ENCODE peak calls at places on chromosome 13, in five cellular contexts. One of them, this sample, is unnamed.

GRCh38 chr13:23074054-23074805 is 106.5 kb upstream of the SGCG start:
- DNase-seq in effector memory CD4-positive, alpha-beta T cell: no peak
- DNase-seq in immature natural killer cell: no peak
- DNase-seq in BE2C: no peak
- DNase-seq in T-helper 9 cell: no peak
- DNase-seq in this sample: no peak

GRCh38 chr13:44436589-44437337 is 63.1 kb downstream of the SERP2 start:
- DNase-seq in effector memory CD4-positive, alpha-beta T cell: peak
- DNase-seq in immature natural killer cell: peak
- DNase-seq in BE2C: peak
- DNase-seq in T-helper 9 cell: peak
- DNase-seq in this sample: peak

GRCh38 chr13:32600891-32601290 is 14.6 kb downstream of the PDS5B start:
- DNase-seq in effector memory CD4-positive, alpha-beta T cell: no peak
- DNase-seq in immature natural killer cell: no peak
- DNase-seq in BE2C: no peak
- DNase-seq in T-helper 9 cell: no peak
- DNase-seq in this sample: no peak

GRCh38 chr13:66410314-66410713 is 819.8 kb downstream of the PCDH9 start:
- DNase-seq in effector memory CD4-positive, alpha-beta T cell: no peak
- DNase-seq in immature natural killer cell: no peak
- DNase-seq in BE2C: no peak
- DNase-seq in T-helper 9 cell: no peak
- DNase-seq in this sample: no peak

GRCh38 chr13:92967923-92968322 is 258.7 kb upstream of the GPC6 start:
- DNase-seq in effector memory CD4-positive, alpha-beta T cell: no peak
- DNase-seq in immature natural killer cell: no peak
- DNase-seq in BE2C: no peak
- DNase-seq in T-helper 9 cell: no peak
- DNase-seq in this sample: peak

GRCh38 chr13:108227651-108228272 is 9.6 kb downstream of the ABHD13 start:
- DNase-seq in effector memory CD4-positive, alpha-beta T cell: no peak
- DNase-seq in immature natural killer cell: peak
- DNase-seq in BE2C: peak
- DNase-seq in T-helper 9 cell: no peak
- DNase-seq in this sample: no peak

GRCh38 chr13:27354379-27354778 is 70.0 kb upstream of the GTF3A start:
- DNase-seq in effector memory CD4-positive, alpha-beta T cell: no peak
- DNase-seq in immature natural killer cell: no peak
- DNase-seq in BE2C: no peak
- DNase-seq in T-helper 9 cell: no peak
- DNase-seq in this sample: no peak

GRCh38 chr13:75705395-75705794 is 69.3 kb downstream of the LMO7 start:
- DNase-seq in effector memory CD4-positive, alpha-beta T cell: no peak
- DNase-seq in immature natural killer cell: no peak
- DNase-seq in BE2C: no peak
- DNase-seq in T-helper 9 cell: no peak
- DNase-seq in this sample: no peak

GRCh38 chr13:58869566-58869965 is 1238.0 kb downstream of the PCDH17 start:
- DNase-seq in effector memory CD4-positive, alpha-beta T cell: no peak
- DNase-seq in immature natural killer cell: no peak
- DNase-seq in BE2C: no peak
- DNase-seq in T-helper 9 cell: no peak
- DNase-seq in this sample: no peak

GRCh38 chr13:111325146-111325890 is 4.9 kb downstream of the TEX29 start:
- DNase-seq in effector memory CD4-positive, alpha-beta T cell: no peak
- DNase-seq in immature natural killer cell: no peak
- DNase-seq in BE2C: no peak
- DNase-seq in T-helper 9 cell: no peak
- DNase-seq in this sample: no peak

GRCh38 chr13:20457670-20458069 is 68.0 kb downstream of the CRYL1 start:
- DNase-seq in effector memory CD4-positive, alpha-beta T cell: no peak
- DNase-seq in immature natural killer cell: no peak
- DNase-seq in BE2C: no peak
- DNase-seq in T-helper 9 cell: no peak
- DNase-seq in this sample: no peak

GRCh38 chr13:100517135-100517534 is 71.5 kb downstream of the GGACT start:
- DNase-seq in effector memory CD4-positive, alpha-beta T cell: no peak
- DNase-seq in immature natural killer cell: no peak
- DNase-seq in BE2C: no peak
- DNase-seq in T-helper 9 cell: no peak
- DNase-seq in this sample: no peak

GRCh38 chr13:110780410-110780809 is 66.9 kb downstream of the ING1 start:
- DNase-seq in effector memory CD4-positive, alpha-beta T cell: no peak
- DNase-seq in immature natural killer cell: no peak
- DNase-seq in BE2C: no peak
- DNase-seq in T-helper 9 cell: no peak
- DNase-seq in this sample: no peak

GRCh38 chr13:40504641-40505040 is 161.8 kb downstream of the FOXO1 start:
- DNase-seq in effector memory CD4-positive, alpha-beta T cell: no peak
- DNase-seq in immature natural killer cell: no peak
- DNase-seq in BE2C: no peak
- DNase-seq in T-helper 9 cell: no peak
- DNase-seq in this sample: no peak

GRCh38 chr13:110330491-110331001 is 23.5 kb downstream of the COL4A2 start:
- DNase-seq in effector memory CD4-positive, alpha-beta T cell: no peak
- DNase-seq in immature natural killer cell: no peak
- DNase-seq in BE2C: no peak
- DNase-seq in T-helper 9 cell: no peak
- DNase-seq in this sample: no peak

GRCh38 chr13:34757441-34757840 is 184.6 kb upstream of the NBEA start:
- DNase-seq in effector memory CD4-positive, alpha-beta T cell: no peak
- DNase-seq in immature natural killer cell: no peak
- DNase-seq in BE2C: no peak
- DNase-seq in T-helper 9 cell: no peak
- DNase-seq in this sample: no peak

GRCh38 chr13:45925151-45925550 is 73.6 kb upstream of the SIAH3 start:
- DNase-seq in effector memory CD4-positive, alpha-beta T cell: no peak
- DNase-seq in immature natural killer cell: no peak
- DNase-seq in BE2C: no peak
- DNase-seq in T-helper 9 cell: no peak
- DNase-seq in this sample: no peak

GRCh38 chr13:113291997-113292862 is 4.8 kb upstream of the LAMP1 start:
- DNase-seq in effector memory CD4-positive, alpha-beta T cell: no peak
- DNase-seq in immature natural killer cell: no peak
- DNase-seq in BE2C: no peak
- DNase-seq in T-helper 9 cell: no peak
- DNase-seq in this sample: no peak

GRCh38 chr13:28754698-28755545 is 36.2 kb upstream of the SLC46A3 start:
- DNase-seq in effector memory CD4-positive, alpha-beta T cell: no peak
- DNase-seq in immature natural killer cell: peak
- DNase-seq in BE2C: no peak
- DNase-seq in T-helper 9 cell: no peak
- DNase-seq in this sample: no peak

GRCh38 chr13:48492123-48493075 is 40.5 kb downstream of the RCBTB2 start:
- DNase-seq in effector memory CD4-positive, alpha-beta T cell: peak
- DNase-seq in immature natural killer cell: peak
- DNase-seq in BE2C: peak
- DNase-seq in T-helper 9 cell: peak
- DNase-seq in this sample: no peak

GRCh38 chr13:60328073-60328472 is 68.9 kb upstream of the TDRD3 start:
- DNase-seq in effector memory CD4-positive, alpha-beta T cell: no peak
- DNase-seq in immature natural killer cell: no peak
- DNase-seq in BE2C: no peak
- DNase-seq in T-helper 9 cell: no peak
- DNase-seq in this sample: no peak

GRCh38 chr13:75628811-75629210 is 7.3 kb upstream of the LMO7 start:
- DNase-seq in effector memory CD4-positive, alpha-beta T cell: no peak
- DNase-seq in immature natural killer cell: no peak
- DNase-seq in BE2C: peak
- DNase-seq in T-helper 9 cell: no peak
- DNase-seq in this sample: no peak

GRCh38 chr13:58087566-58087965 is 456.0 kb downstream of the PCDH17 start:
- DNase-seq in effector memory CD4-positive, alpha-beta T cell: no peak
- DNase-seq in immature natural killer cell: no peak
- DNase-seq in BE2C: no peak
- DNase-seq in T-helper 9 cell: no peak
- DNase-seq in this sample: no peak

GRCh38 chr13:112575295-112575622 is 12.7 kb downstream of the TUBGCP3 start:
- DNase-seq in effector memory CD4-positive, alpha-beta T cell: no peak
- DNase-seq in immature natural killer cell: no peak
- DNase-seq in BE2C: no peak
- DNase-seq in T-helper 9 cell: no peak
- DNase-seq in this sample: no peak

GRCh38 chr13:91132381-91132780 is 215.1 kb upstream of the MIR17HG start:
- DNase-seq in effector memory CD4-positive, alpha-beta T cell: no peak
- DNase-seq in immature natural killer cell: no peak
- DNase-seq in BE2C: no peak
- DNase-seq in T-helper 9 cell: peak
- DNase-seq in this sample: no peak

GRCh38 chr13:99322297-99323103 is 15.3 kb upstream of the GPR183 start:
- DNase-seq in effector memory CD4-positive, alpha-beta T cell: peak
- DNase-seq in immature natural killer cell: no peak
- DNase-seq in BE2C: no peak
- DNase-seq in T-helper 9 cell: no peak
- DNase-seq in this sample: no peak

GRCh38 chr13:31175847-31176536 is 14.3 kb upstream of the HSPH1 start:
- DNase-seq in effector memory CD4-positive, alpha-beta T cell: no peak
- DNase-seq in immature natural killer cell: no peak
- DNase-seq in BE2C: no peak
- DNase-seq in T-helper 9 cell: no peak
- DNase-seq in this sample: no peak

GRCh38 chr13:90447735-90448103 is 899.8 kb upstream of the MIR17HG start:
- DNase-seq in effector memory CD4-positive, alpha-beta T cell: no peak
- DNase-seq in immature natural killer cell: no peak
- DNase-seq in BE2C: no peak
- DNase-seq in T-helper 9 cell: no peak
- DNase-seq in this sample: no peak

GRCh38 chr13:61850794-61851193 is 435.1 kb upstream of the PCDH20 start:
- DNase-seq in effector memory CD4-positive, alpha-beta T cell: no peak
- DNase-seq in immature natural killer cell: no peak
- DNase-seq in BE2C: no peak
- DNase-seq in T-helper 9 cell: no peak
- DNase-seq in this sample: no peak